ENCODE peak calls at places on chromosomes 13 and 19, in five cellular contexts. X is GDM1, A is breast epithelium, F is lower leg skin, Z is fibroblast of the conjunctiva. V is an unnamed sample.
A peak's percentile ranks its signal among the peaks of the same experiment; 100 is the strongest.

GRCh38 chr19:1310853-1311180 is 25.1 kb downstream of the EFNA2 start:
- DNase-seq in X (no peak), A (no peak), F (no peak), Z (no peak), V (no peak)

GRCh38 chr19:2097330-2098327 is 914 bp downstream of the IZUMO4 start:
- DNase-seq in X (no peak), A (no peak), F (no peak), Z (no peak), V (no peak)

GRCh38 chr13:103287659-103288058 is 221.4 kb upstream of the SLC10A2 start:
- DNase-seq in X (no peak), A (no peak), F (no peak), Z (no peak), V (no peak)

GRCh38 chr13:112893570-112894422 is 75.2 kb upstream of the MCF2L start:
- DNase-seq in X (no peak), A (no peak), F (no peak), Z (no peak), V (no peak)

GRCh38 chr13:71624641-71625040 is 242.4 kb downstream of the DACH1 start:
- DNase-seq in X (no peak), A (no peak), F (no peak), Z (no peak), V (no peak)

GRCh38 chr13:111557921-111558699 is 237.7 kb downstream of the TEX29 start:
- DNase-seq in X (no peak), A (no peak), F (no peak), Z (no peak), V (no peak)

GRCh38 chr19:16814526-16815100 is 14.6 kb upstream of the SIN3B start:
- DNase-seq in X (no peak), A (no peak), F (no peak), Z (no peak), V (no peak)

GRCh38 chr13:43434185-43434584 is 352.6 kb downstream of the ENOX1 start:
- DNase-seq in X (no peak), A (no peak), F (no peak), Z (no peak), V (no peak)

GRCh38 chr19:58328999-58329398 is 2.2 kb downstream of the ZSCAN22 start:
- DNase-seq in X (peak; percentile 43), A (no peak), F (no peak), Z (no peak), V (no peak)

GRCh38 chr19:2016041-2016807 is 710 bp upstream of the BTBD2 start:
- DNase-seq in X (peak; percentile 58), A (peak; percentile 80), F (peak; percentile 85), Z (peak; percentile 86), V (peak; percentile 46)

GRCh38 chr19:29299416-29300380 is 86.7 kb upstream of the UQCRFS1 start:
- DNase-seq in X (no peak), A (no peak), F (no peak), Z (no peak), V (no peak)

GRCh38 chr19:5120833-5121232 is 151.9 kb downstream of the KDM4B start:
- DNase-seq in X (no peak), A (no peak), F (no peak), Z (no peak), V (no peak)

GRCh38 chr19:57818378-57818777 is 3.7 kb upstream of the ZNF552 start:
- DNase-seq in X (no peak), A (no peak), F (no peak), Z (no peak), V (no peak)

GRCh38 chr19:14728595-14728994 is 38.7 kb downstream of the ZNF333 start:
- DNase-seq in X (no peak), A (no peak), F (no peak), Z (no peak), V (no peak)

GRCh38 chr19:46000497-46001246 is 5.4 kb downstream of the CCDC61 start:
- DNase-seq in X (no peak), A (peak; percentile 53), F (no peak), Z (no peak), V (no peak)

GRCh38 chr19:677201-677600 is 1.0 kb downstream of the FSTL3 start:
- DNase-seq in X (no peak), A (peak; percentile 75), F (no peak), Z (peak; percentile 68), V (no peak)

GRCh38 chr13:99465454-99465853 is 35.8 kb upstream of the TM9SF2 start:
- DNase-seq in X (no peak), A (no peak), F (no peak), Z (no peak), V (no peak)

GRCh38 chr13:64130170-64130569 is 2714.5 kb upstream of the PCDH20 start:
- DNase-seq in X (peak; percentile 56), A (no peak), F (no peak), Z (no peak), V (no peak)

GRCh38 chr19:18856385-18857126 is 24.8 kb downstream of the UPF1 start:
- DNase-seq in X (no peak), A (no peak), F (no peak), Z (peak; percentile 56), V (no peak)

GRCh38 chr13:59458908-59459579 is 704.7 kb downstream of the DIAPH3 start:
- DNase-seq in X (no peak), A (no peak), F (no peak), Z (peak; percentile 65), V (no peak)

GRCh38 chr13:65461590-65461989 is 1768.5 kb downstream of the PCDH9 start:
- DNase-seq in X (no peak), A (no peak), F (no peak), Z (peak; percentile 55), V (no peak)

GRCh38 chr19:17184381-17184841 is 30.7 kb upstream of the USE1 start:
- DNase-seq in X (peak; percentile 13), A (no peak), F (no peak), Z (no peak), V (no peak)

GRCh38 chr13:33838567-33839131 is 20.7 kb downstream of the RFC3 start:
- DNase-seq in X (no peak), A (no peak), F (no peak), Z (peak; percentile 32), V (no peak)

GRCh38 chr19:43519436-43520088 is 7.4 kb downstream of the ETHE1 start:
- DNase-seq in X (peak; percentile 45), A (peak; percentile 58), F (peak; percentile 60), Z (peak; percentile 83), V (peak; percentile 33)

GRCh38 chr13:112959701-112960542 is 9.1 kb upstream of the MCF2L start:
- DNase-seq in X (no peak), A (no peak), F (no peak), Z (no peak), V (no peak)

GRCh38 chr13:80957019-80957650 is 616.2 kb upstream of the SPRY2 start:
- DNase-seq in X (no peak), A (no peak), F (no peak), Z (no peak), V (no peak)

GRCh38 chr13:24692541-24692940 is 12.3 kb downstream of the ATP12A start:
- DNase-seq in X (no peak), A (no peak), F (no peak), Z (no peak), V (no peak)